ENCODE peak calls at places on chromosomes 4 and X, in eight cellular contexts. I, C, A, R, D, S, Q and Y are unnamed samples.

GRCh38 chr4:156261230-156261629 is 307.6 kb upstream of the CTSO start:
- DNase-seq in I (no peak), C (no peak), A (no peak), R (no peak), D (no peak), S (no peak), Q (no peak), Y (no peak)

GRCh38 chr4:19936471-19936870 is 315.2 kb upstream of the SLIT2 start:
- DNase-seq in I (no peak), C (no peak), A (no peak), R (no peak), D (no peak), S (no peak), Q (no peak), Y (no peak)

GRCh38 chr4:73213917-73214663 is 44.5 kb downstream of the ANKRD17 start:
- DNase-seq in I (no peak), C (no peak), A (no peak), R (no peak), D (no peak), S (no peak), Q (no peak), Y (no peak)

GRCh38 chr4:6782147-6782845 is at the start of gene KIAA0232:
- DNase-seq in I (peak; percentile 89), C (peak; percentile 93), A (peak; percentile 87), R (peak; percentile 91), D (peak; percentile 75), S (peak; percentile 92), Q (peak; percentile 79), Y (peak; percentile 81)

GRCh38 chrX:48700951-48701653 is 4.6 kb downstream of the SUV39H1 start:
- DNase-seq in I (no peak), C (no peak), A (no peak), R (no peak), D (no peak), S (no peak), Q (no peak), Y (no peak)

GRCh38 chr4:121785479-121785878 is 15.6 kb upstream of the EXOSC9 start:
- DNase-seq in I (no peak), C (no peak), A (no peak), R (no peak), D (no peak), S (no peak), Q (no peak), Y (peak; percentile 9)

GRCh38 chr4:55079451-55080173 is 45.8 kb downstream of the KDR start:
- DNase-seq in I (no peak), C (no peak), A (no peak), R (no peak), D (no peak), S (no peak), Q (no peak), Y (no peak)

GRCh38 chrX:122770581-122770980 is 413.5 kb upstream of the GRIA3 start:
- DNase-seq in I (no peak), C (peak; percentile 7), A (no peak), R (no peak), D (no peak), S (no peak), Q (no peak), Y (no peak)

GRCh38 chrX:155314260-155314659 is 20.2 kb downstream of the CLIC2 start:
- DNase-seq in I (no peak), C (no peak), A (no peak), R (no peak), D (no peak), S (no peak), Q (no peak), Y (no peak)

GRCh38 chr4:8737075-8737474 is 134.6 kb downstream of the HMX1 start:
- DNase-seq in I (no peak), C (no peak), A (no peak), R (no peak), D (no peak), S (no peak), Q (no peak), Y (no peak)

GRCh38 chrX:16870861-16871584 is 861 bp upstream of the RBBP7 start:
- DNase-seq in I (no peak), C (no peak), A (peak; percentile 4), R (no peak), D (no peak), S (peak; percentile 39), Q (peak; percentile 52), Y (no peak)

GRCh38 chr4:20678382-20678781 is 21.9 kb upstream of the PACRGL start:
- DNase-seq in I (no peak), C (no peak), A (no peak), R (no peak), D (no peak), S (no peak), Q (no peak), Y (no peak)

GRCh38 chr4:140083320-140083719 is 70.7 kb downstream of the MAML3 start:
- DNase-seq in I (no peak), C (no peak), A (no peak), R (no peak), D (no peak), S (no peak), Q (no peak), Y (no peak)

GRCh38 chr4:26426892-26427291 is 63.4 kb downstream of the CCKAR start:
- DNase-seq in I (no peak), C (no peak), A (no peak), R (no peak), D (no peak), S (no peak), Q (no peak), Y (no peak)

GRCh38 chr4:151304755-151305154 is 20.6 kb downstream of the SH3D19 start:
- DNase-seq in I (no peak), C (no peak), A (no peak), R (no peak), D (peak; percentile 2), S (no peak), Q (no peak), Y (no peak)

GRCh38 chr4:30716671-30717207 is 3.4 kb upstream of the PCDH7 start:
- DNase-seq in I (no peak), C (no peak), A (no peak), R (no peak), D (no peak), S (no peak), Q (no peak), Y (no peak)

GRCh38 chrX:9785252-9785943 is 831 bp upstream of the SHROOM2 start:
- DNase-seq in I (no peak), C (no peak), A (no peak), R (no peak), D (no peak), S (no peak), Q (no peak), Y (no peak)

GRCh38 chr4:124318292-124318691 is 394.2 kb downstream of the ANKRD50 start:
- DNase-seq in I (no peak), C (no peak), A (no peak), R (no peak), D (no peak), S (no peak), Q (no peak), Y (no peak)

GRCh38 chr4:124018383-124019317 is 622.1 kb downstream of the SPRY1 start:
- DNase-seq in I (no peak), C (no peak), A (no peak), R (peak; percentile 42), D (peak; percentile 51), S (peak; percentile 38), Q (no peak), Y (no peak)

GRCh38 chrX:23773601-23774175 is 9.3 kb upstream of the SAT1 start:
- DNase-seq in I (peak; percentile 46), C (no peak), A (peak; percentile 7), R (no peak), D (no peak), S (no peak), Q (no peak), Y (no peak)

GRCh38 chr4:63296773-63297172 is 1112.5 kb downstream of the TECRL start:
- DNase-seq in I (no peak), C (no peak), A (no peak), R (no peak), D (no peak), S (no peak), Q (no peak), Y (no peak)

GRCh38 chr4:184408021-184408710 is 66.2 kb downstream of the IRF2 start:
- DNase-seq in I (no peak), C (no peak), A (no peak), R (no peak), D (no peak), S (no peak), Q (no peak), Y (no peak)

GRCh38 chrX:105646592-105647372 is 175.6 kb upstream of the NRK start:
- DNase-seq in I (no peak), C (no peak), A (no peak), R (no peak), D (no peak), S (no peak), Q (no peak), Y (no peak)

GRCh38 chr4:168908093-168908492 is 102.0 kb downstream of the CBR4 start:
- DNase-seq in I (no peak), C (no peak), A (no peak), R (no peak), D (no peak), S (no peak), Q (no peak), Y (no peak)

GRCh38 chr4:24160358-24160757 is 270.5 kb upstream of the PPARGC1A start:
- DNase-seq in I (no peak), C (no peak), A (no peak), R (no peak), D (no peak), S (no peak), Q (no peak), Y (no peak)

GRCh38 chr4:1241936-1242505 is 6.9 kb downstream of the CTBP1 start:
- DNase-seq in I (no peak), C (no peak), A (no peak), R (no peak), D (no peak), S (peak; percentile 7), Q (no peak), Y (no peak)

GRCh38 chrX:51922561-51922960 is 29.1 kb downstream of the MAGED1 start:
- DNase-seq in I (no peak), C (no peak), A (no peak), R (no peak), D (no peak), S (no peak), Q (no peak), Y (no peak)

GRCh38 chr4:15482842-15483241 is 13.2 kb downstream of the CC2D2A start:
- DNase-seq in I (no peak), C (no peak), A (no peak), R (no peak), D (no peak), S (no peak), Q (no peak), Y (no peak)

GRCh38 chr4:157204634-157205244 is 15.8 kb upstream of the GRIA2 start:
- DNase-seq in I (no peak), C (no peak), A (no peak), R (no peak), D (no peak), S (peak; percentile 24), Q (no peak), Y (no peak)

GRCh38 chr4:177427097-177427665 is 15.1 kb downstream of the AGA start:
- DNase-seq in I (no peak), C (no peak), A (no peak), R (no peak), D (no peak), S (no peak), Q (no peak), Y (no peak)

GRCh38 chr4:177759714-177760113 is 317.5 kb upstream of the AGA start:
- DNase-seq in I (no peak), C (no peak), A (no peak), R (no peak), D (no peak), S (no peak), Q (no peak), Y (no peak)

GRCh38 chr4:54091637-54092404 is 8.1 kb upstream of the GSX2 start:
- DNase-seq in I (peak; percentile 77), C (peak; percentile 68), A (peak; percentile 63), R (peak; percentile 76), D (peak; percentile 62), S (peak; percentile 83), Q (peak; percentile 50), Y (peak; percentile 72)

GRCh38 chr4:2791518-2792395 is 1.1 kb upstream of the SH3BP2 start:
- DNase-seq in I (no peak), C (no peak), A (no peak), R (no peak), D (no peak), S (peak; percentile 37), Q (no peak), Y (no peak)